ENCODE peak calls at places on chromosome 11, in four cellular contexts. V, O, T and N are unnamed samples.

GRCh38 chr11:48087422-48087821 is 107.1 kb downstream of the PTPRJ start:
- DNase-seq in V (no peak), O (no peak), T (no peak), N (no peak)

GRCh38 chr11:28621648-28622215 is 513.5 kb downstream of the METTL15 start:
- DNase-seq in V (no peak), O (no peak), T (no peak), N (no peak)

GRCh38 chr11:93587858-93588581 is 44.8 kb upstream of the SMCO4 start:
- DNase-seq in V (no peak), O (no peak), T (no peak), N (no peak)

GRCh38 chr11:83819936-83820549 is 533.9 kb upstream of the CCDC90B start:
- DNase-seq in V (no peak), O (no peak), T (no peak), N (no peak)

GRCh38 chr11:95373241-95373640 is 142.2 kb upstream of the SESN3 start:
- DNase-seq in V (no peak), O (no peak), T (no peak), N (no peak)

GRCh38 chr11:128903248-128904041 is 12.3 kb downstream of the KCNJ5 start:
- DNase-seq in V (no peak), O (no peak), T (no peak), N (peak; percentile 53)

GRCh38 chr11:62245271-62245753 is 3.3 kb downstream of the SCGB1D2 start:
- DNase-seq in V (no peak), O (no peak), T (no peak), N (no peak)

GRCh38 chr11:77096591-77097019 is 6.0 kb upstream of the OMP start:
- DNase-seq in V (no peak), O (no peak), T (no peak), N (no peak)

GRCh38 chr11:71209656-71210055 is 42.7 kb downstream of the SHANK2 start:
- DNase-seq in V (peak; percentile 14), O (no peak), T (no peak), N (no peak)

GRCh38 chr11:44011797-44012196 is 36.0 kb upstream of the ACCSL start:
- DNase-seq in V (no peak), O (no peak), T (no peak), N (no peak)

GRCh38 chr11:79438631-79439429 is 2.0 kb downstream of the TENM4 start:
- DNase-seq in V (no peak), O (no peak), T (no peak), N (peak; percentile 52)

GRCh38 chr11:45263773-45264172 is 22.4 kb downstream of the SYT13 start:
- DNase-seq in V (no peak), O (no peak), T (no peak), N (no peak)

GRCh38 chr11:21896216-21896615 is 296.7 kb upstream of the ANO5 start:
- DNase-seq in V (no peak), O (no peak), T (no peak), N (no peak)

GRCh38 chr11:9973921-9974320 is 310.0 kb downstream of the SWAP70 start:
- DNase-seq in V (no peak), O (no peak), T (no peak), N (no peak)

GRCh38 chr11:86255896-86256295 is 11.3 kb downstream of the EED start:
- DNase-seq in V (no peak), O (no peak), T (no peak), N (no peak)

GRCh38 chr11:6601041-6601461 is 2.4 kb downstream of the RRP8 start:
- DNase-seq in V (no peak), O (no peak), T (no peak), N (no peak)

GRCh38 chr11:72308226-72309073 is 64.5 kb upstream of the PHOX2A start:
- DNase-seq in V (no peak), O (no peak), T (no peak), N (no peak)

GRCh38 chr11:1039481-1040427 is 3.2 kb upstream of the MUC6 start:
- DNase-seq in V (no peak), O (no peak), T (no peak), N (no peak)

GRCh38 chr11:1152316-1153104 is 5.2 kb upstream of the MUC5AC start:
- DNase-seq in V (peak; percentile 51), O (peak; percentile 6), T (peak; percentile 23), N (peak; percentile 44)

GRCh38 chr11:124670732-124671131 is 2.8 kb downstream of the SIAE start:
- DNase-seq in V (no peak), O (no peak), T (no peak), N (no peak)

GRCh38 chr11:23313001-23313400 is 452.7 kb upstream of the CCDC179 start:
- DNase-seq in V (no peak), O (no peak), T (no peak), N (no peak)

GRCh38 chr11:77089004-77089545 is 13.6 kb upstream of the OMP start:
- DNase-seq in V (no peak), O (no peak), T (no peak), N (peak; percentile 47)

GRCh38 chr11:123180574-123180973 is 14.5 kb downstream of the CLMP start:
- DNase-seq in V (no peak), O (no peak), T (no peak), N (no peak)

GRCh38 chr11:61004841-61005240 is 33.4 kb downstream of the CD6 start:
- DNase-seq in V (no peak), O (no peak), T (no peak), N (no peak)

GRCh38 chr11:95067042-95067827 is 516 bp downstream of the SRSF8 start:
- DNase-seq in V (peak; percentile 88), O (peak; percentile 59), T (peak; percentile 73), N (peak; percentile 78)

GRCh38 chr11:127059286-127060200 is 59.0 kb upstream of the KIRREL3 start:
- DNase-seq in V (no peak), O (no peak), T (no peak), N (no peak)

GRCh38 chr11:73760066-73760679 is 701 bp downstream of the RAB6A start:
- DNase-seq in V (peak; percentile 69), O (no peak), T (no peak), N (peak; percentile 72)

GRCh38 chr11:6249822-6250555 is 9.6 kb upstream of the CCKBR start:
- DNase-seq in V (no peak), O (no peak), T (peak; percentile 60), N (no peak)

GRCh38 chr11:119293461-119293860 is 23.5 kb downstream of the MCAM start:
- DNase-seq in V (no peak), O (no peak), T (no peak), N (no peak)

GRCh38 chr11:94851864-94852581 is 83.9 kb downstream of the AMOTL1 start:
- DNase-seq in V (no peak), O (no peak), T (no peak), N (no peak)

DNA sequence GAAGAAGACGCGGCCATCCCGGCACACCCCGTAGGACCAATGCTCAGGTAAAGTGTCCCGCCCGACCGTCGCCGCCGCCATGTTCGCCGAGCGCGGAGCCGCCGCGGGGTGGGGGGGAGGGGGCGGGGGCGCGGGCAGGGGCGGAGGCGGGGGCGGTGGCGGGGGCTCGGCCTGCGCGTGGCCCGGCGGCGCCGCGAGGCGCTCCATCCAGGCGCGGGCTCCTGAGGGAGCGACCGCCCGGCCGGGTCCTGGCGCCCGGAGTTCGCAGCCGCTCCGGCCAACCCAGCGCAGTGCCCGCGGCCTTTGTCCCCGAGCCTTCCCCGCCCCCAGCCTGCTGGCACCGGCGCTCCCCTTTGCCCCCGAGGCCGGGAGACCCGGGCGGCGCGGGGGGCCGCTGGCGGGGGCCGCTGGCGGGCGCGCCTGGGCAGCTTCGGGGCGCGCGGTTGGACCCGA is at the start of gene PLEKHA7:
- DNase-seq in V (no peak), O (no peak), T (no peak), N (peak; percentile 56)
- H3K27ac ChIP-seq in V (peak within 1 kb of the TSS; percentile 81), O (no peak within 1 kb of the TSS), T (no peak within 1 kb of the TSS), N (peak within 1 kb of the TSS; percentile 96)

GRCh38 chr11:116990061-116990473 is 108.2 kb downstream of the SIK3 start:
- DNase-seq in V (no peak), O (no peak), T (no peak), N (no peak)
- H3K27ac ChIP-seq in V (peak overlapping the region; percentile 52), O (no peak overlapping the region), T (peak overlapping the region; percentile 79), N (no peak overlapping the region)

GRCh38 chr11:64100345-64100744 is 64.6 kb downstream of the FLRT1 start:
- DNase-seq in V (no peak), O (no peak), T (no peak), N (no peak)
- H3K27ac ChIP-seq in V (no peak overlapping the region), O (no peak overlapping the region), T (peak overlapping the region; percentile 85), N (no peak overlapping the region)

DNA sequence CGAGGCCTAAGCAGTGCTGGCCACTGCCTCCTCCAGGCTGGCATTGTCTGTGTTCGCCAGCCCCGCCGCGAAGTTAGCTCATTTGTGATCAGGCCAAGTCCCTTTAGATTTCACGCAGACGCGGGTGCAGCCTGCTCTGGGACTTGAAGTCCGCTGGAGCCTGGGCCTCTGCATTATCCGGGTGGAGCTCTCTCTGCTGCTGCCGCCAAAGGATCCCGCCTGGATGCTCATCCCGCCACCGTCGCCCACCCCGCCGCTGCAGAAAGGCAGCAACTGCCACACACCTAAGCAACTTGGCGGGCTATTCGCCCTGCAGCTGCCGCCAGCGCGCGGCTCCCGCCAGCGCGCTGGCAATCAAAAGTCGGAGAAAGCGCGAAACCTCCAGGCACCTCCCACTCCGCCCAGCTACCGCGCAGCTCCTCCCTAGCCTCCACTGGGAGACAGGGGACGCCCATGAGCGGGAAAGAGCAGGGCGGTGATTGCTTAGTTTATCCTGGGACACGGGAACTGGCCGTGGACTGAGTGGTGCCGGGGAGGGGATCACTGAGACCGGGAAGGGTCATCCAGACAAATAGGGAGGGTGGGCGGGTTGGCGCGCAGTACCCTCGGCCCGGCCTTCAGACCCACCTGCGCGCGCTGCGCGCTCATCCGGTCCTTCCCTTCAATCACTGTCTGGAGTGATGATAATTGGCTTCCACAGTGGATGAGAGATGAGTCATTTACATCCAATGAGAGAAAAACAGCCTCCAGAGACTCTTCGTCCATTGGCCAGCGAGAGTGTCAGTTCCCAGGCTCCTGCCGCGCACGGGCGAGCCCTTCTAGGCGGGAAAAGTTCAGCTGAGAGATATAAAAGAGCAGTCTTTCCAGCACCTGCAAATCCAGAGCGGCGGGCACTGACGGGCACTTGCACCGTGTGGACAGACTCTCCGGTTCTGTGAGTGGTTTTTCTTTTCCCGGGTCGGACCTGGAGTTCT is at the start of gene FAM111B:
- DNase-seq in V (peak; percentile 77), O (peak; percentile 22), T (peak; percentile 84), N (peak; percentile 93)
- H3K27ac ChIP-seq in V (peak within 1 kb of the TSS; percentile 65), O (no peak within 1 kb of the TSS), T (no peak within 1 kb of the TSS), N (peak within 1 kb of the TSS; percentile 47)

DNA sequence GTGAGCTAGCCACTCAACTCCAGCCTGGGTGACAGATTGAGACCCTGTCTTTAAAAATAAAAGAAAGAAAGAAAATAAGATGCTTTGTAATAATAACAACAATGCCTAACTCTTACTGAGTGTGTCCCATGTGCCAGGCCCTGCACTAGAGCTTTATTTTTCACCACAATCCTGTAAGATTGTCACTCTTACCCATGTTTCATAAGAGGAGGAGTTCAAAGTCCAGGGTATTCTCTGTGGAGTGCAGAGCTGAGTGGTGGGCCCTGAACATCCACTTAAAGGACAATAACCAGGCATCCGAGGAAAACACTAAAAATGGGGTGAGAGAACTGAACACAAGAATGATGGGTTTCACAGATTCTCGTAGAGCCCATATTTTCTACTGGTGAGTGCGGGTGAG is 925 bp upstream of the C11orf52 start:
- DNase-seq in V (no peak), O (no peak), T (no peak), N (no peak)
- H3K27ac ChIP-seq in V (peak overlapping the region; percentile 96), O (no peak overlapping the region), T (no peak overlapping the region), N (no peak overlapping the region)

GRCh38 chr11:12845739-12846358 is 163.3 kb upstream of the RASSF10 start:
- DNase-seq in V (no peak), O (no peak), T (peak; percentile 59), N (peak; percentile 61)
- H3K27ac ChIP-seq in V (peak overlapping the region; percentile 14), O (no peak overlapping the region), T (no peak overlapping the region), N (peak overlapping the region; percentile 78)